ENCODE peak calls at places on chromosomes 16 and 17, in seven cellular contexts. V is skeletal muscle cell, C is HS-5, R is RPMI7951, B is RWPE1, K is AG09309, Z is OCI-M1. D is an unnamed sample.

GRCh38 chr16:11258553-11259287 is 2.7 kb upstream of the SOCS1 start:
- DNase-seq in V (no peak), C (no peak), R (peak), B (no peak), K (no peak), Z (peak), D (peak)

GRCh38 chr16:47503936-47504335 is 42.8 kb downstream of the PHKB start:
- DNase-seq in V (peak), C (peak), R (peak), B (peak), K (no peak), Z (no peak), D (no peak)

GRCh38 chr16:55120408-55120807 is 189.7 kb downstream of the IRX5 start:
- DNase-seq in V (no peak), C (no peak), R (peak), B (no peak), K (peak), Z (peak), D (no peak)

GRCh38 chr16:81718637-81719036 is 60.5 kb upstream of the PLCG2 start:
- DNase-seq in V (no peak), C (no peak), R (no peak), B (no peak), K (no peak), Z (peak), D (no peak)

GRCh38 chr17:13114601-13115024 is 96.8 kb upstream of the ELAC2 start:
- DNase-seq in V (no peak), C (peak), R (peak), B (peak), K (peak), Z (peak), D (no peak)

GRCh38 chr17:44499722-44500121 is 3.5 kb downstream of the GPATCH8 start:
- DNase-seq in V (no peak), C (no peak), R (no peak), B (no peak), K (no peak), Z (no peak), D (no peak)

GRCh38 chr17:77881545-77881944 is 77.0 kb upstream of the TNRC6C start:
- DNase-seq in V (peak), C (no peak), R (peak), B (no peak), K (peak), Z (peak), D (peak)

GRCh38 chr17:79485991-79486390 is 124.9 kb downstream of the RBFOX3 start:
- DNase-seq in V (no peak), C (no peak), R (no peak), B (no peak), K (no peak), Z (no peak), D (no peak)

GRCh38 chr17:81429353-81429774 is 34.1 kb downstream of the BAHCC1 start:
- DNase-seq in V (no peak), C (no peak), R (peak), B (peak), K (no peak), Z (no peak), D (peak)

GRCh38 chr16:77457046-77457445 is 22.2 kb upstream of the ADAMTS18 start:
- DNase-seq in V (no peak), C (no peak), R (peak), B (no peak), K (no peak), Z (no peak), D (no peak)

GRCh38 chr17:60577147-60577925 is 22.7 kb upstream of the PPM1D start:
- DNase-seq in V (peak), C (no peak), R (peak), B (no peak), K (no peak), Z (peak), D (no peak)

GRCh38 chr16:49461517-49461951 is 87.9 kb downstream of the C16orf78 start:
- DNase-seq in V (no peak), C (no peak), R (no peak), B (no peak), K (no peak), Z (no peak), D (peak)

GRCh38 chr16:22177968-22178934 is 15.9 kb downstream of the SDR42E2 start:
- DNase-seq in V (no peak), C (no peak), R (no peak), B (no peak), K (no peak), Z (no peak), D (no peak)

GRCh38 chr17:35596530-35597233 is 9.6 kb downstream of the AP2B1 start:
- DNase-seq in V (no peak), C (no peak), R (no peak), B (no peak), K (no peak), Z (no peak), D (no peak)

GRCh38 chr16:86252596-86252995 is 257.7 kb upstream of the FOXF1 start:
- DNase-seq in V (no peak), C (no peak), R (peak), B (no peak), K (no peak), Z (peak), D (no peak)

GRCh38 chr17:19787733-19788357 is 39.7 kb upstream of the ALDH3A1 start:
- DNase-seq in V (no peak), C (no peak), R (no peak), B (no peak), K (no peak), Z (no peak), D (no peak)

GRCh38 chr17:78780852-78781338 is 1.2 kb downstream of the CYTH1 start:
- DNase-seq in V (no peak), C (no peak), R (peak), B (no peak), K (no peak), Z (no peak), D (no peak)

GRCh38 chr16:86577314-86577971 is 906 bp upstream of the FOXL1 start:
- DNase-seq in V (no peak), C (no peak), R (no peak), B (no peak), K (no peak), Z (no peak), D (no peak)

GRCh38 chr16:88691924-88692560 is 5.7 kb upstream of the SNAI3 start:
- DNase-seq in V (no peak), C (no peak), R (no peak), B (no peak), K (no peak), Z (peak), D (no peak)

GRCh38 chr17:17691468-17692263 is 10.4 kb downstream of the RAI1 start:
- DNase-seq in V (no peak), C (no peak), R (peak), B (no peak), K (no peak), Z (no peak), D (no peak)

GRCh38 chr17:1515640-1516402 is 591 bp downstream of the INPP5K start:
- DNase-seq in V (peak), C (peak), R (peak), B (peak), K (peak), Z (peak), D (no peak)

GRCh38 chr16:84729716-84730320 is 30.0 kb downstream of the USP10 start:
- DNase-seq in V (no peak), C (no peak), R (no peak), B (no peak), K (no peak), Z (peak), D (no peak)

GRCh38 chr16:73058221-73058615 is 10.3 kb upstream of the ZFHX3 start:
- DNase-seq in V (no peak), C (no peak), R (peak), B (no peak), K (no peak), Z (peak), D (no peak)

GRCh38 chr16:79066621-79067020 is 533.9 kb downstream of the MAF start:
- DNase-seq in V (no peak), C (no peak), R (no peak), B (no peak), K (no peak), Z (no peak), D (no peak)

GRCh38 chr17:57916925-57917858 is 38.0 kb downstream of the CUEDC1 start:
- DNase-seq in V (no peak), C (no peak), R (no peak), B (no peak), K (no peak), Z (peak), D (no peak)

GRCh38 chr17:57819273-57819672 is 30.6 kb downstream of the MRPS23 start:
- DNase-seq in V (no peak), C (no peak), R (no peak), B (peak), K (no peak), Z (no peak), D (no peak)

GRCh38 chr16:83933885-83934683 is 19.0 kb upstream of the OSGIN1 start:
- DNase-seq in V (peak), C (no peak), R (no peak), B (no peak), K (no peak), Z (no peak), D (no peak)

GRCh38 chr16:66223176-66223780 is 143.2 kb upstream of the CDH5 start:
- DNase-seq in V (peak), C (no peak), R (no peak), B (no peak), K (peak), Z (no peak), D (no peak)